ENCODE peak calls at places on chromosomes 12 and 14, in ten cellular contexts. J, M, W, T, G, K, U, P, O and H are unnamed samples.

GRCh38 chr12:95231190-95231589 is 13.6 kb downstream of the VEZT start:
- DNase-seq in J (no peak), M (no peak), W (peak), T (no peak), G (no peak), K (no peak), U (peak), P (no peak), O (no peak), H (no peak)

GRCh38 chr12:124556896-124557501 is 10.4 kb downstream of the NCOR2 start:
- DNase-seq in J (peak), M (peak), W (no peak), T (no peak), G (peak), K (no peak), U (peak), P (no peak), O (no peak), H (no peak)

GRCh38 chr12:77349703-77350102 is 284.3 kb upstream of the E2F7 start:
- DNase-seq in J (no peak), M (no peak), W (no peak), T (no peak), G (no peak), K (no peak), U (no peak), P (no peak), O (no peak), H (no peak)

GRCh38 chr12:92030618-92031017 is 115.0 kb downstream of the BTG1 start:
- DNase-seq in J (peak), M (no peak), W (no peak), T (no peak), G (peak), K (no peak), U (no peak), P (peak), O (no peak), H (no peak)

GRCh38 chr14:31420013-31420318 is 384 bp downstream of the HEATR5A start:
- DNase-seq in J (peak), M (peak), W (peak), T (peak), G (peak), K (peak), U (peak), P (no peak), O (peak), H (no peak)

GRCh38 chr14:88289996-88290395 is 33.1 kb downstream of the KCNK10 start:
- DNase-seq in J (no peak), M (no peak), W (no peak), T (no peak), G (no peak), K (no peak), U (no peak), P (no peak), O (no peak), H (no peak)

GRCh38 chr12:103657331-103657730 is 70.3 kb downstream of the STAB2 start:
- DNase-seq in J (no peak), M (no peak), W (no peak), T (no peak), G (no peak), K (no peak), U (no peak), P (no peak), O (no peak), H (no peak)

GRCh38 chr14:100677152-100677924 is 49.4 kb upstream of the DLK1 start:
- DNase-seq in J (no peak), M (peak), W (no peak), T (peak), G (peak), K (no peak), U (peak), P (no peak), O (no peak), H (no peak)

GRCh38 chr12:48980953-48981756 is 3.0 kb downstream of the WNT1 start:
- DNase-seq in J (no peak), M (no peak), W (peak), T (no peak), G (no peak), K (peak), U (peak), P (no peak), O (no peak), H (no peak)

GRCh38 chr12:15522574-15523187 is 200.4 kb downstream of the PTPRO start:
- DNase-seq in J (no peak), M (no peak), W (peak), T (peak), G (no peak), K (no peak), U (peak), P (no peak), O (no peak), H (no peak)

GRCh38 chr14:76550534-76550933 is 174.6 kb downstream of the ESRRB start:
- DNase-seq in J (no peak), M (no peak), W (no peak), T (no peak), G (no peak), K (no peak), U (no peak), P (no peak), O (no peak), H (no peak)

GRCh38 chr12:30599631-30600030 is 96.0 kb downstream of the IPO8 start:
- DNase-seq in J (no peak), M (no peak), W (peak), T (peak), G (no peak), K (no peak), U (no peak), P (no peak), O (no peak), H (no peak)

GRCh38 chr12:96487214-96487613 is 2.2 kb upstream of the CFAP54 start:
- DNase-seq in J (no peak), M (no peak), W (peak), T (no peak), G (no peak), K (no peak), U (no peak), P (no peak), O (no peak), H (no peak)

GRCh38 chr12:121781751-121782615 is 11.5 kb downstream of the RHOF start:
- DNase-seq in J (no peak), M (no peak), W (no peak), T (peak), G (no peak), K (peak), U (no peak), P (no peak), O (no peak), H (no peak)

GRCh38 chr14:101562659-101563351 is 1.5 kb downstream of the DIO3 start:
- DNase-seq in J (no peak), M (no peak), W (no peak), T (no peak), G (no peak), K (peak), U (peak), P (no peak), O (no peak), H (no peak)

GRCh38 chr12:40144023-40144422 is 38.1 kb upstream of the SLC2A13 start:
- DNase-seq in J (no peak), M (no peak), W (no peak), T (no peak), G (no peak), K (no peak), U (no peak), P (no peak), O (no peak), H (no peak)

GRCh38 chr12:48454675-48455074 is 17.7 kb upstream of the ANP32D start:
- DNase-seq in J (no peak), M (no peak), W (peak), T (peak), G (no peak), K (no peak), U (no peak), P (no peak), O (no peak), H (no peak)

GRCh38 chr12:120571299-120571698 is 9.9 kb downstream of the POP5 start:
- DNase-seq in J (no peak), M (no peak), W (no peak), T (no peak), G (no peak), K (no peak), U (no peak), P (no peak), O (no peak), H (no peak)

GRCh38 chr14:65879218-65880009 is 466.9 kb downstream of the FUT8 start:
- DNase-seq in J (no peak), M (no peak), W (peak), T (no peak), G (no peak), K (no peak), U (no peak), P (no peak), O (no peak), H (no peak)

GRCh38 chr12:102539651-102540553 is 59.5 kb upstream of the IGF1 start:
- DNase-seq in J (no peak), M (no peak), W (peak), T (peak), G (no peak), K (no peak), U (no peak), P (no peak), O (no peak), H (no peak)

GRCh38 chr14:105748204-105748578 is 221.8 kb downstream of the TMEM121 start:
- DNase-seq in J (no peak), M (no peak), W (peak), T (no peak), G (no peak), K (no peak), U (no peak), P (no peak), O (no peak), H (no peak)

GRCh38 chr12:75289678-75290200 is 40.4 kb downstream of the CAPS2 start:
- DNase-seq in J (no peak), M (no peak), W (peak), T (no peak), G (no peak), K (no peak), U (no peak), P (no peak), O (no peak), H (no peak)

GRCh38 chr12:10082057-10082874 is 16.5 kb downstream of the CLEC1A start:
- DNase-seq in J (no peak), M (no peak), W (no peak), T (no peak), G (no peak), K (no peak), U (no peak), P (no peak), O (no peak), H (no peak)

GRCh38 chr14:21917699-21918436 is 244.2 kb upstream of the OR4E1 start:
- DNase-seq in J (peak), M (no peak), W (peak), T (peak), G (no peak), K (no peak), U (peak), P (peak), O (no peak), H (peak)

GRCh38 chr12:122306407-122306806 is 40.1 kb upstream of the VPS33A start:
- DNase-seq in J (no peak), M (no peak), W (peak), T (peak), G (no peak), K (no peak), U (no peak), P (no peak), O (peak), H (no peak)

GRCh38 chr12:131684015-131684725 is 26.7 kb upstream of the SFSWAP start:
- DNase-seq in J (no peak), M (no peak), W (no peak), T (no peak), G (no peak), K (peak), U (no peak), P (no peak), O (no peak), H (no peak)

GRCh38 chr12:76636141-76636692 is 76.6 kb upstream of the OSBPL8 start:
- DNase-seq in J (no peak), M (no peak), W (no peak), T (no peak), G (no peak), K (no peak), U (no peak), P (no peak), O (no peak), H (no peak)

GRCh38 chr14:93430889-93431670 is at the start of gene UNC79:
- DNase-seq in J (no peak), M (no peak), W (no peak), T (no peak), G (no peak), K (peak), U (peak), P (no peak), O (peak), H (no peak)

GRCh38 chr12:68746572-68747180 is 700 bp downstream of the SLC35E3 start:
- DNase-seq in J (peak), M (peak), W (peak), T (peak), G (peak), K (peak), U (peak), P (peak), O (no peak), H (peak)

GRCh38 chr12:53972722-53973092 is 219 bp upstream of the HOXC11 start:
- DNase-seq in J (no peak), M (no peak), W (no peak), T (no peak), G (no peak), K (no peak), U (no peak), P (no peak), O (no peak), H (no peak)

GRCh38 chr14:57692671-57693070 is 173.2 kb downstream of the SLC35F4 start:
- DNase-seq in J (no peak), M (no peak), W (peak), T (peak), G (no peak), K (no peak), U (peak), P (no peak), O (no peak), H (no peak)

GRCh38 chr14:63995285-63995684 is 142.5 kb downstream of the SYNE2 start:
- DNase-seq in J (no peak), M (no peak), W (no peak), T (no peak), G (no peak), K (no peak), U (no peak), P (no peak), O (no peak), H (no peak)

GRCh38 chr14:63996575-63997220 is 143.9 kb downstream of the SYNE2 start:
- DNase-seq in J (no peak), M (no peak), W (no peak), T (no peak), G (no peak), K (no peak), U (no peak), P (no peak), O (no peak), H (no peak)

GRCh38 chr14:64005822-64006221 is 153.0 kb downstream of the SYNE2 start:
- DNase-seq in J (no peak), M (no peak), W (no peak), T (no peak), G (no peak), K (no peak), U (no peak), P (no peak), O (no peak), H (no peak)

GRCh38 chr14:63996016-63996415 is 143.2 kb downstream of the SYNE2 start:
- DNase-seq in J (no peak), M (no peak), W (no peak), T (no peak), G (no peak), K (no peak), U (no peak), P (no peak), O (no peak), H (no peak)

DNA sequence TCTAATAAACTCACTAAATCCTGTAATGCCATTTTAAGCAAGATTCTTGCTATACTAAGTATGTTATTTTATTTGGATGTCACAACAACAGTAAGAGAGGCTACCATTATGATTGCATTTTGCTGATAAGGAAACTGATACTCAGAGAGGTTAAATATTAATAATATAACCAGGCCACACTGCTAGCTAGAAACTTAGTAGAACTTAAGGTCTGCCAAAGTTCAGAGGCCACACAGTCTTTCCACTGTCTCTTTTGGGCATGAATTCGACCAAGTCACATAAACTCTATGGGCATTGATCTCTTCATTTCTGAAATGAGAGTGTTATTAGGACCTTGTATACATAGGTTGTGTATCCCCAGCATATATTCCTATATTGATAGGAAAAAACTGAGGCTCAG is 147.9 kb downstream of the SYNE2 start:
- DNase-seq in J (no peak), M (no peak), W (no peak), T (no peak), G (no peak), K (no peak), U (no peak), P (no peak), O (no peak), H (no peak)
- TF ChIP-seq EP300 in J (no peak), M (no peak), W (no peak), T (no peak), G (no peak), K (no peak), U (no peak), P (no peak), O (no peak), H (no peak)

GRCh38 chr12:86421333-86421732 is 165.1 kb upstream of the MGAT4C start:
- DNase-seq in J (no peak), M (no peak), W (no peak), T (no peak), G (no peak), K (no peak), U (no peak), P (no peak), O (no peak), H (no peak)
- TF ChIP-seq EP300 in J (no peak), M (no peak), W (no peak), T (no peak), G (no peak), K (no peak), U (no peak), P (no peak), O (no peak), H (no peak)

GRCh38 chr12:118979763-118980406 is 1.5 kb upstream of the SRRM4 start:
- DNase-seq in J (peak), M (no peak), W (peak), T (peak), G (no peak), K (no peak), U (peak), P (no peak), O (peak), H (no peak)
- TF ChIP-seq EP300 in J (no peak), M (no peak), W (no peak), T (no peak), G (no peak), K (no peak), U (no peak), P (no peak), O (no peak), H (no peak)

DNA sequence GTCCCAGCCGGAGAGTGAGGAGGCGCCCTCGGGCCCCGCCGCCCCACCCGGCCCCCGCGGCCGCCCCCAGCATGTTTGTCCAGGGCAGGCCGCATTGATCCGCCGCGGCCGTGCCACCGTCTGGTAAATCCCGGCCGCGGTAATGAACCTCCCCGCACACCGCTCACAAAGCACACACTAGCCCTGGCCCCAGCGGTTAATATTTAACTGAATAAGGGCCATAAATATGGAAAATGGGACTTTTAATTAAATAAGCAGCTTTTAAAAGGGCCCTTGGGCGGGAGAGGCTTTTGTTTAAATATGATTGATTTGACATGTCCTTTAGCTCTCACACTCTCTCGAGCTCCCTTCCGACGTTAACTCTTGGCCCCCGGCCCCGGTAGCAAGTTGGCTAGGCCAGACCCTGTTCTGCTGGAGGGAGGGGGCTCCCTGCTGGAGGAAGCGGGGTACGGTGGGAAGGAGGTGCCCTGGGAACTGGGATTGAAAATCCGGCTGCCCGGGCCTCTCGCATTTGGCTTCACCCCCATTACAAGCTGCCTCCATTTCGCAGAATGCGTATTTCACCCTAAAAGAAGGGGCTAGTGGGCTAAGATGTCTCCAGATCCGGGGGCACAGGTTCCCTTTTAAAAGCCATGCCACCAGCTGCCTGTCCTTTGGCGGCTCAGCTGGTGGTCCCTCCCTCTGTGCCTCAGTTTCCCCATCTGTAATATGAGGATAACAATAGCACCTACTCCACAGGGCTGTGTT is 199.8 kb downstream of the RBM19 start:
- DNase-seq in J (no peak), M (no peak), W (peak), T (peak), G (no peak), K (peak), U (peak), P (no peak), O (peak), H (no peak)
- TF ChIP-seq EP300 in J (no peak), M (no peak), W (no peak), T (peak), G (no peak), K (no peak), U (peak), P (no peak), O (no peak), H (no peak)

GRCh38 chr12:99212275-99212674 is 435.3 kb upstream of the GARIN6 start:
- DNase-seq in J (no peak), M (no peak), W (no peak), T (peak), G (no peak), K (no peak), U (no peak), P (no peak), O (no peak), H (no peak)
- TF ChIP-seq EP300 in J (no peak), M (no peak), W (no peak), T (no peak), G (no peak), K (no peak), U (no peak), P (no peak), O (no peak), H (no peak)

GRCh38 chr14:64730061-64730440 is 25.8 kb downstream of the PLEKHG3 start:
- DNase-seq in J (no peak), M (no peak), W (no peak), T (no peak), G (no peak), K (no peak), U (no peak), P (no peak), O (no peak), H (no peak)

GRCh38 chr14:64731141-64731581 is 26.9 kb downstream of the PLEKHG3 start:
- DNase-seq in J (no peak), M (no peak), W (no peak), T (no peak), G (no peak), K (no peak), U (no peak), P (no peak), O (no peak), H (no peak)

GRCh38 chr14:64729386-64730060 is 25.3 kb downstream of the PLEKHG3 start:
- DNase-seq in J (no peak), M (no peak), W (no peak), T (no peak), G (no peak), K (no peak), U (no peak), P (no peak), O (no peak), H (no peak)

GRCh38 chr14:64732066-64732465 is 27.8 kb downstream of the PLEKHG3 start:
- DNase-seq in J (no peak), M (no peak), W (no peak), T (no peak), G (no peak), K (no peak), U (no peak), P (no peak), O (no peak), H (no peak)

GRCh38 chr14:64730681-64731080 is 26.5 kb downstream of the PLEKHG3 start:
- DNase-seq in J (no peak), M (no peak), W (no peak), T (no peak), G (no peak), K (peak), U (no peak), P (no peak), O (no peak), H (no peak)
- TF ChIP-seq EP300 in J (no peak), M (no peak), W (no peak), T (no peak), G (no peak), K (no peak), U (no peak), P (no peak), O (no peak), H (no peak)

DNA sequence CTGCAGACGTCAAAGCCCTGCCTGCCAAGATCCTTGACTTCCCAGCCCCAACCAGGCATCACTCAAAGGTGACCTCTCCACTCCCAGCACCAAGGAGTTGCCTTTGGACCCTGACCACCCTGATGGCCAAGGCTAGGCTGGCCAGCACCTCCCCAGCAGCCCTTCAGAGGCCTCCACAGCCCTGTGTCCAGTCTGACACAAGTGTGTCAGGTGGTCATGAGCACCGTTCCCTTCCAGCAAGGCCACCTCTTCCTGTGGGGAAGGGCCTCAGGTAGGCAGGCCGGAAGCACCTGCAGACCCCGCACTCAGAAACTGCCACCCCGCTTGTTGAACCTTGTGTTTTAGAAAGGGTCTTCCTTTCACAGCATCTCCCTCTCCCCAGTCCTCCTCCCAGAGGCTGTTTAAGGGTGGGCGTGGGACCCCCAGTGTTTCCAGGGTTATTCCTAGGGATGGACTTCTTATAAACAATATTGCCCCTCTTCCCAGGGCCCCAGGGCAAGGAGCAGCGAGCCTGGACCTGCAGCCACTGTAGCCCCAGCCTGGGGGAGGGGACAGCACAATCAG is 13.2 kb upstream of the INF2 start:
- DNase-seq in J (no peak), M (peak), W (no peak), T (no peak), G (peak), K (no peak), U (no peak), P (no peak), O (no peak), H (no peak)
- TF ChIP-seq EP300 in J (no peak), M (no peak), W (no peak), T (no peak), G (no peak), K (no peak), U (no peak), P (no peak), O (no peak), H (no peak)